ENCODE peak calls at places on chromosome 1, in seven cellular contexts. One of them, this sample, is unnamed.

GRCh38 chr1:179871940-179872339 is 5.7 kb downstream of the TOR1AIP2 start:
- DNase-seq in K562: no peak
- DNase-seq in GM12878: no peak
- DNase-seq in Panc1: no peak
- DNase-seq in H1: no peak
- DNase-seq in HCT116: no peak
- DNase-seq in SK-N-SH: no peak
- DNase-seq in this sample: no peak

GRCh38 chr1:168506204-168506819 is 37.5 kb downstream of the XCL2 start:
- DNase-seq in K562: no peak
- DNase-seq in GM12878: no peak
- DNase-seq in Panc1: peak
- DNase-seq in H1: no peak
- DNase-seq in HCT116: peak
- DNase-seq in SK-N-SH: no peak
- DNase-seq in this sample: no peak

GRCh38 chr1:27157194-27157593 is 2.3 kb upstream of the SLC9A1 start:
- DNase-seq in K562: peak
- DNase-seq in GM12878: no peak
- DNase-seq in Panc1: no peak
- DNase-seq in H1: no peak
- DNase-seq in HCT116: no peak
- DNase-seq in SK-N-SH: no peak
- DNase-seq in this sample: no peak

GRCh38 chr1:89635825-89636815 is 3.2 kb downstream of the LRRC8C start:
- DNase-seq in K562: no peak
- DNase-seq in GM12878: no peak
- DNase-seq in Panc1: peak
- DNase-seq in H1: no peak
- DNase-seq in HCT116: no peak
- DNase-seq in SK-N-SH: no peak
- DNase-seq in this sample: no peak

GRCh38 chr1:66599346-66599745 is 65.4 kb downstream of the SGIP1 start:
- DNase-seq in K562: no peak
- DNase-seq in GM12878: no peak
- DNase-seq in Panc1: no peak
- DNase-seq in H1: no peak
- DNase-seq in HCT116: no peak
- DNase-seq in SK-N-SH: no peak
- DNase-seq in this sample: no peak

GRCh38 chr1:203556047-203556851 is 62.3 kb downstream of the OPTC start:
- DNase-seq in K562: no peak
- DNase-seq in GM12878: no peak
- DNase-seq in Panc1: no peak
- DNase-seq in H1: no peak
- DNase-seq in HCT116: no peak
- DNase-seq in SK-N-SH: peak
- DNase-seq in this sample: no peak

GRCh38 chr1:180863158-180863775 is 49.4 kb upstream of the KIAA1614 start:
- DNase-seq in K562: peak
- DNase-seq in GM12878: no peak
- DNase-seq in Panc1: peak
- DNase-seq in H1: no peak
- DNase-seq in HCT116: peak
- DNase-seq in SK-N-SH: peak
- DNase-seq in this sample: peak

GRCh38 chr1:153881764-153882163 is 41.0 kb downstream of the GATAD2B start:
- DNase-seq in K562: no peak
- DNase-seq in GM12878: no peak
- DNase-seq in Panc1: no peak
- DNase-seq in H1: no peak
- DNase-seq in HCT116: no peak
- DNase-seq in SK-N-SH: peak
- DNase-seq in this sample: no peak

GRCh38 chr1:42279055-42279454 is 56.0 kb downstream of the FOXJ3 start:
- DNase-seq in K562: no peak
- DNase-seq in GM12878: no peak
- DNase-seq in Panc1: no peak
- DNase-seq in H1: no peak
- DNase-seq in HCT116: no peak
- DNase-seq in SK-N-SH: no peak
- DNase-seq in this sample: no peak

GRCh38 chr1:42280841-42281240 is 54.2 kb downstream of the FOXJ3 start:
- DNase-seq in K562: no peak
- DNase-seq in GM12878: no peak
- DNase-seq in Panc1: no peak
- DNase-seq in H1: no peak
- DNase-seq in HCT116: no peak
- DNase-seq in SK-N-SH: no peak
- DNase-seq in this sample: no peak

GRCh38 chr1:42282867-42283583 is 52.0 kb downstream of the FOXJ3 start:
- DNase-seq in K562: no peak
- DNase-seq in GM12878: no peak
- DNase-seq in Panc1: no peak
- DNase-seq in H1: no peak
- DNase-seq in HCT116: no peak
- DNase-seq in SK-N-SH: no peak
- DNase-seq in this sample: no peak

GRCh38 chr1:42282024-42282579 is 52.9 kb downstream of the FOXJ3 start:
- DNase-seq in K562: no peak
- DNase-seq in GM12878: no peak
- DNase-seq in Panc1: no peak
- DNase-seq in H1: no peak
- DNase-seq in HCT116: no peak
- DNase-seq in SK-N-SH: no peak
- DNase-seq in this sample: peak
- TF ChIP-seq SIN3A in K562: no peak
- TF ChIP-seq SIN3A in GM12878: no peak
- TF ChIP-seq SIN3A in Panc1: no peak
- TF ChIP-seq SIN3A in H1: no peak
- TF ChIP-seq SIN3A in HCT116: no peak
- TF ChIP-seq SIN3A in SK-N-SH: no peak
- TF ChIP-seq SIN3A in this sample: no peak

DNA sequence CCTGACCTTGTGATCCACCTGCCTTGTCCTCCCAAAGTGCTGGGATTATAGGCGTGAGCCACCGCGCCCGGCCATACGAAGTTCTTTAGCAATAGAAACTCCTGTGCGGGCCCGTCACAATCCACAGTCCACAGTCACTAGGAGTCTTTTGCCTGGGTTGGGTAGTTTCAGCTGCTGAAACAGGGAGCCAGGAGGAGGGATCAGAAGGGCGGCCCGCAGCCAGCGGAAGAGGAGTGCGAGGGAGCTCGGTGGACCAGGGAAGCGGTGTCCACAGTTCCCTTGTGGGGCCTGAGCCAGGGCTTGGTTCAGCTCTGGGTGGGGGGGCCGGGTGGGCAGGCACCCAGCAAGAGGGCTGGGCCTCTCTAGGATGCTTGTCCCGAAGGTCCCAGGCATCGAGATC is 17.9 kb upstream of the HSPG2 start:
- DNase-seq in K562: no peak
- DNase-seq in GM12878: no peak
- DNase-seq in Panc1: no peak
- DNase-seq in H1: no peak
- DNase-seq in HCT116: no peak
- DNase-seq in SK-N-SH: no peak
- DNase-seq in this sample: no peak
- TF ChIP-seq SIN3A in K562: no peak
- TF ChIP-seq SIN3A in GM12878: no peak
- TF ChIP-seq SIN3A in Panc1: no peak
- TF ChIP-seq SIN3A in H1: no peak
- TF ChIP-seq SIN3A in HCT116: no peak
- TF ChIP-seq SIN3A in SK-N-SH: no peak
- TF ChIP-seq SIN3A in this sample: no peak

GRCh38 chr1:4700801-4701200 is 46.4 kb downstream of the AJAP1 start:
- DNase-seq in K562: no peak
- DNase-seq in GM12878: no peak
- DNase-seq in Panc1: no peak
- DNase-seq in H1: no peak
- DNase-seq in HCT116: no peak
- DNase-seq in SK-N-SH: no peak
- DNase-seq in this sample: no peak
- TF ChIP-seq SIN3A in K562: no peak
- TF ChIP-seq SIN3A in GM12878: no peak
- TF ChIP-seq SIN3A in Panc1: no peak
- TF ChIP-seq SIN3A in H1: no peak
- TF ChIP-seq SIN3A in HCT116: no peak
- TF ChIP-seq SIN3A in SK-N-SH: no peak
- TF ChIP-seq SIN3A in this sample: no peak

GRCh38 chr1:234111458-234112142 is 207.1 kb downstream of the SLC35F3 start:
- DNase-seq in K562: peak
- DNase-seq in GM12878: no peak
- DNase-seq in Panc1: peak
- DNase-seq in H1: peak
- DNase-seq in HCT116: no peak
- DNase-seq in SK-N-SH: peak
- DNase-seq in this sample: peak
- TF ChIP-seq SIN3A in K562: no peak
- TF ChIP-seq SIN3A in GM12878: no peak
- TF ChIP-seq SIN3A in Panc1: no peak
- TF ChIP-seq SIN3A in H1: no peak
- TF ChIP-seq SIN3A in HCT116: no peak
- TF ChIP-seq SIN3A in SK-N-SH: no peak
- TF ChIP-seq SIN3A in this sample: no peak

DNA sequence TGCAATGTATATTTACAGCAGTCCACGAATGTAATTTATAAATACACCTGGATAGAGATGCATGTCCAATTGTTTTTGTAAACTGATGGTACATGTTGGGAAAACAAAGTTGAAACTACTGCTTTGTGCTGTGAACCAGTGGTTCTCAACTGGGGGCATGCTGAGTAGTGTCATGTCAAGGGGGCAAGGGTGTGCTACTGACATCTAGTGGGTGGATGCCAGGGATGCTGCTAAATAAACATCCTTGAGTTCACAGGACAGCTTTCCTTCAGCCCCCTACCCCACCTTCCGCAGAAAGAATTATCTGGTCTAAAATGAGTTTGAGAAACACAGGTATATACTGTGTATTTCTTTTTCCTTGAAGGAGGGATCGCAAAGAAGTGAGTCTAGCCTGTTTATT is 95.9 kb downstream of the RASAL2 start:
- DNase-seq in K562: peak
- DNase-seq in GM12878: peak
- DNase-seq in Panc1: no peak
- DNase-seq in H1: peak
- DNase-seq in HCT116: peak
- DNase-seq in SK-N-SH: peak
- DNase-seq in this sample: peak
- TF ChIP-seq SIN3A in K562: no peak
- TF ChIP-seq SIN3A in GM12878: no peak
- TF ChIP-seq SIN3A in Panc1: no peak
- TF ChIP-seq SIN3A in H1: no peak
- TF ChIP-seq SIN3A in HCT116: no peak
- TF ChIP-seq SIN3A in SK-N-SH: no peak
- TF ChIP-seq SIN3A in this sample: no peak

DNA sequence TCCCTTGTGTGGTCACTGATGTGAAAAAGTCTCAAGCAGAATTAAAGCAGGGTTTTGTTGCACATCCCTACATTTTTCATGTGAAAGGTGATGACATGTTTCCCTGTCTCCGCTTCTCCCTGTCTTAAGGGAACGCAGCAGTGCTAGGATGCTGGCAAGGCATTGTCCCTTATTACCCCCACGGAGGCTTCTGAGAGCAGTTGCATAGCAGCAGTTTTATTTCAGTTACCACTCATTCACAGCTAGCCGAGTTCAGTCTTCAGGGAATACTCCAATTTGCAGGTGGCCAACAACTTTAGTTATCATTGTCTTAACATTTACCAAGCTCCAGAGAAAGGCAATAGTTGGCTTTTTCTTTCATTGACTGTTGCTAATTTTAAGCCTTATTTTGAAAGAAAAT is 89.1 kb downstream of the CLEC20A start:
- DNase-seq in K562: no peak
- DNase-seq in GM12878: no peak
- DNase-seq in Panc1: no peak
- DNase-seq in H1: no peak
- DNase-seq in HCT116: no peak
- DNase-seq in SK-N-SH: no peak
- DNase-seq in this sample: no peak
- TF ChIP-seq SIN3A in K562: no peak
- TF ChIP-seq SIN3A in GM12878: no peak
- TF ChIP-seq SIN3A in Panc1: no peak
- TF ChIP-seq SIN3A in H1: no peak
- TF ChIP-seq SIN3A in HCT116: no peak
- TF ChIP-seq SIN3A in SK-N-SH: no peak
- TF ChIP-seq SIN3A in this sample: no peak

DNA sequence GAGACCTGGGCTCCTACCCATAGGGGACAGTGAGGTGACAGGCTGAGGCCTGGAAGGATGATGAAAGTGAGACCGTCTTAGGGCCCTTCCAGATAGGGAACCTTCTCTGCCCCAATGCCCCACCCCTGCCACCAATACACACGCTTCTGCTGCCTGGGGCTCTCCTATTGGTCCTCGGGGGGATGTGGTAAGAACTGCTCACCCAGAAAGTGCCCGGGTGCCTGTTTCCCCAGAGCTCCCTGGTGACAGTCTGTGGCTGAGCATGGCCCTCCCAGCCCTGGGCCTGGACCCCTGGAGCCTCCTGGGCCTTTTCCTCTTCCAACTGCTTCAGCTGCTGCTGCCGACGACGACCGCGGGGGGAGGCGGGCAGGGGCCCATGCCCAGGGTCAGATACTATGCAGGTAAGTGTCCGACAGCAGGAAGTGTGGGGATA is 948 bp downstream of the SEMA4A start:
- DNase-seq in K562: no peak
- DNase-seq in GM12878: peak
- DNase-seq in Panc1: no peak
- DNase-seq in H1: no peak
- DNase-seq in HCT116: no peak
- DNase-seq in SK-N-SH: no peak
- DNase-seq in this sample: no peak
- TF ChIP-seq SIN3A in K562: no peak
- TF ChIP-seq SIN3A in GM12878: no peak
- TF ChIP-seq SIN3A in Panc1: no peak
- TF ChIP-seq SIN3A in H1: no peak
- TF ChIP-seq SIN3A in HCT116: no peak
- TF ChIP-seq SIN3A in SK-N-SH: no peak
- TF ChIP-seq SIN3A in this sample: no peak

GRCh38 chr1:216310776-216311175 is 112.5 kb downstream of the USH2A start:
- DNase-seq in K562: no peak
- DNase-seq in GM12878: no peak
- DNase-seq in Panc1: no peak
- DNase-seq in H1: peak
- DNase-seq in HCT116: no peak
- DNase-seq in SK-N-SH: no peak
- DNase-seq in this sample: no peak

DNA sequence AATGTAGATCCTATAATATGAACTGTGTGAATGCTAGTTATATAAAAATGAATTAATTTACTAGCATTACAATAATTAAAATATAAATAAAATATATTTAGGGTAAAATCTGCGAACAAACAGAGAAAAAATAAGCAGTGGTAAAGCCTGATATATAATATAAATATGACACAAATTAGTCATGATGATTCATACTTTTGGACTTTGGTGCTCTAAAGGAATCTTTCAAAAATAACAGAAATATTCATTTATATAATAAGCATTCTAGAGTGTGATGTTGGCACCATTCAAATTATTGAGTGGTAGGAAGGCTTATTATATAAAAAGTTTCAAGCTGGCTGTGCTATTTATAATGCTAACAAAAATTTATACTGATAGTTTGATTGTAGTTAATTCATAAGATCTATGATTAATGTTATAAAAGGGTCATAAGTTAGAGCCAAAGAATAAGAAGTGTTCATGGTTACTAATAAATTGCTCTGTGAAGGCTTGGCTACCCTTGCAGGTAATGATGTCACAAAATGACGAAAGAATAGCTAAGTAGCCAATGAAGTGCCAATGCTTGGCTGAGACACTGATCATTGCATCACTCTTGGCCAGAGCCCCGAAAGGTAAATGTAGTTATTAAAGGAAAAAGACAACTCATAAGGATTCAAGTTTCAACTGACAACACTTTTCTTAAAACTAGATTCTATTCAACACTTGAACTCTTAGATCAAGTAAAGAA is 108.7 kb downstream of the USH2A start:
- DNase-seq in K562: no peak
- DNase-seq in GM12878: no peak
- DNase-seq in Panc1: no peak
- DNase-seq in H1: no peak
- DNase-seq in HCT116: no peak
- DNase-seq in SK-N-SH: no peak
- DNase-seq in this sample: no peak
- TF ChIP-seq SIN3A in K562: no peak
- TF ChIP-seq SIN3A in GM12878: no peak
- TF ChIP-seq SIN3A in Panc1: no peak
- TF ChIP-seq SIN3A in H1: no peak
- TF ChIP-seq SIN3A in HCT116: no peak
- TF ChIP-seq SIN3A in SK-N-SH: no peak
- TF ChIP-seq SIN3A in this sample: no peak